ENCODE peak calls at places on chromosome X, in nine cellular contexts. One of them, this sample, is unnamed. For H3K9me3, the result is how much of the 10 kb centered on the place peaks cover.

GRCh38 chrX:12581546-12581945 is 209.7 kb upstream of the PRPS2 start:
- DNase-seq in lower lobe of right lung: no peak
- DNase-seq in A673: no peak
- DNase-seq in cardiac muscle cell: no peak
- DNase-seq in neural progenitor cell: no peak
- DNase-seq in GM23248: no peak
- DNase-seq in stomach: no peak
- DNase-seq in esophagus squamous epithelium: no peak
- DNase-seq in H9: no peak
- DNase-seq in this sample: no peak

GRCh38 chrX:119512145-119512800 is 44.0 kb downstream of the SLC25A5 start:
- DNase-seq in lower lobe of right lung: peak
- DNase-seq in A673: peak
- DNase-seq in cardiac muscle cell: peak
- DNase-seq in neural progenitor cell: peak
- DNase-seq in GM23248: peak
- DNase-seq in stomach: peak
- DNase-seq in esophagus squamous epithelium: no peak
- DNase-seq in H9: peak
- DNase-seq in this sample: peak

GRCh38 chrX:154082396-154083133 is 15.0 kb downstream of the MECP2 start:
- DNase-seq in lower lobe of right lung: no peak
- DNase-seq in A673: no peak
- DNase-seq in cardiac muscle cell: peak
- DNase-seq in neural progenitor cell: no peak
- DNase-seq in GM23248: peak
- DNase-seq in stomach: no peak
- DNase-seq in esophagus squamous epithelium: no peak
- DNase-seq in H9: no peak
- DNase-seq in this sample: peak

GRCh38 chrX:99795495-99795894 is 614.6 kb downstream of the PCDH19 start:
- DNase-seq in lower lobe of right lung: no peak
- DNase-seq in A673: no peak
- DNase-seq in cardiac muscle cell: no peak
- DNase-seq in neural progenitor cell: no peak
- DNase-seq in GM23248: peak
- DNase-seq in stomach: no peak
- DNase-seq in esophagus squamous epithelium: no peak
- DNase-seq in H9: no peak
- DNase-seq in this sample: no peak

GRCh38 chrX:17587352-17587751 is 149.9 kb upstream of the SCML1 start:
- DNase-seq in lower lobe of right lung: no peak
- DNase-seq in A673: no peak
- DNase-seq in cardiac muscle cell: no peak
- DNase-seq in neural progenitor cell: no peak
- DNase-seq in GM23248: no peak
- DNase-seq in stomach: no peak
- DNase-seq in esophagus squamous epithelium: no peak
- DNase-seq in H9: no peak
- DNase-seq in this sample: no peak

GRCh38 chrX:132738951-132739350 is 219.5 kb downstream of the HS6ST2 start:
- DNase-seq in lower lobe of right lung: no peak
- DNase-seq in A673: peak
- DNase-seq in cardiac muscle cell: no peak
- DNase-seq in neural progenitor cell: no peak
- DNase-seq in GM23248: no peak
- DNase-seq in stomach: no peak
- DNase-seq in esophagus squamous epithelium: no peak
- DNase-seq in H9: no peak
- DNase-seq in this sample: no peak

GRCh38 chrX:79270401-79270800 is 96.7 kb downstream of the ITM2A start:
- DNase-seq in lower lobe of right lung: peak
- DNase-seq in A673: peak
- DNase-seq in cardiac muscle cell: peak
- DNase-seq in neural progenitor cell: peak
- DNase-seq in GM23248: no peak
- DNase-seq in stomach: peak
- DNase-seq in esophagus squamous epithelium: no peak
- DNase-seq in H9: peak
- DNase-seq in this sample: peak

GRCh38 chrX:107935200-107935599 is 47.0 kb downstream of the TEX13B start:
- DNase-seq in lower lobe of right lung: no peak
- DNase-seq in A673: peak
- DNase-seq in cardiac muscle cell: peak
- DNase-seq in neural progenitor cell: no peak
- DNase-seq in GM23248: peak
- DNase-seq in stomach: no peak
- DNase-seq in esophagus squamous epithelium: no peak
- DNase-seq in H9: no peak
- DNase-seq in this sample: peak

GRCh38 chrX:124023838-124024238 is 62.3 kb downstream of the STAG2 start:
- DNase-seq in lower lobe of right lung: no peak
- DNase-seq in A673: no peak
- DNase-seq in cardiac muscle cell: no peak
- DNase-seq in neural progenitor cell: no peak
- DNase-seq in GM23248: peak
- DNase-seq in stomach: no peak
- DNase-seq in esophagus squamous epithelium: no peak
- DNase-seq in H9: no peak
- DNase-seq in this sample: peak

GRCh38 chrX:103776586-103776985 is at the start of gene PLP1:
- DNase-seq in lower lobe of right lung: no peak
- DNase-seq in A673: no peak
- DNase-seq in cardiac muscle cell: no peak
- DNase-seq in neural progenitor cell: peak
- DNase-seq in GM23248: no peak
- DNase-seq in stomach: no peak
- DNase-seq in esophagus squamous epithelium: no peak
- DNase-seq in H9: peak
- DNase-seq in this sample: no peak

GRCh38 chrX:3143043-3143799 is 102.0 kb downstream of the ARSF start:
- DNase-seq in lower lobe of right lung: no peak
- DNase-seq in A673: peak
- DNase-seq in cardiac muscle cell: no peak
- DNase-seq in neural progenitor cell: no peak
- DNase-seq in GM23248: no peak
- DNase-seq in stomach: no peak
- DNase-seq in esophagus squamous epithelium: no peak
- DNase-seq in H9: no peak
- DNase-seq in this sample: no peak

GRCh38 chrX:54482839-54483593 is 13.0 kb downstream of the FGD1 start:
- DNase-seq in lower lobe of right lung: no peak
- DNase-seq in A673: no peak
- DNase-seq in cardiac muscle cell: no peak
- DNase-seq in neural progenitor cell: peak
- DNase-seq in GM23248: peak
- DNase-seq in stomach: no peak
- DNase-seq in esophagus squamous epithelium: no peak
- DNase-seq in H9: peak
- DNase-seq in this sample: no peak

GRCh38 chrX:110987292-110987691 is 108.7 kb upstream of the PAK3 start:
- DNase-seq in lower lobe of right lung: no peak
- DNase-seq in A673: no peak
- DNase-seq in cardiac muscle cell: peak
- DNase-seq in neural progenitor cell: no peak
- DNase-seq in GM23248: peak
- DNase-seq in stomach: no peak
- DNase-seq in esophagus squamous epithelium: no peak
- DNase-seq in H9: peak
- DNase-seq in this sample: no peak

GRCh38 chrX:139121616-139122286 is 408.8 kb upstream of the F9 start:
- DNase-seq in lower lobe of right lung: no peak
- DNase-seq in A673: no peak
- DNase-seq in cardiac muscle cell: no peak
- DNase-seq in neural progenitor cell: peak
- DNase-seq in GM23248: no peak
- DNase-seq in stomach: no peak
- DNase-seq in esophagus squamous epithelium: no peak
- DNase-seq in H9: no peak
- DNase-seq in this sample: no peak

GRCh38 chrX:67159437-67159836 is 384.4 kb upstream of the AR start:
- DNase-seq in lower lobe of right lung: no peak
- DNase-seq in A673: no peak
- DNase-seq in cardiac muscle cell: no peak
- DNase-seq in neural progenitor cell: no peak
- DNase-seq in GM23248: no peak
- DNase-seq in stomach: no peak
- DNase-seq in esophagus squamous epithelium: no peak
- DNase-seq in H9: no peak
- DNase-seq in this sample: no peak
- H3K9me3 ChIP-seq in lower lobe of right lung: under half
- H3K9me3 ChIP-seq in A673: under half
- H3K9me3 ChIP-seq in cardiac muscle cell: under half
- H3K9me3 ChIP-seq in neural progenitor cell: under half
- H3K9me3 ChIP-seq in GM23248: under half
- H3K9me3 ChIP-seq in stomach: under half
- H3K9me3 ChIP-seq in esophagus squamous epithelium: under half
- H3K9me3 ChIP-seq in H9: under half
- H3K9me3 ChIP-seq in this sample: under half

GRCh38 chrX:148270499-148270898 is 229.9 kb upstream of the AFF2 start:
- DNase-seq in lower lobe of right lung: no peak
- DNase-seq in A673: no peak
- DNase-seq in cardiac muscle cell: no peak
- DNase-seq in neural progenitor cell: no peak
- DNase-seq in GM23248: no peak
- DNase-seq in stomach: no peak
- DNase-seq in esophagus squamous epithelium: no peak
- DNase-seq in H9: no peak
- DNase-seq in this sample: no peak

GRCh38 chrX:148269513-148269912 is 230.9 kb upstream of the AFF2 start:
- DNase-seq in lower lobe of right lung: no peak
- DNase-seq in A673: no peak
- DNase-seq in cardiac muscle cell: no peak
- DNase-seq in neural progenitor cell: no peak
- DNase-seq in GM23248: no peak
- DNase-seq in stomach: no peak
- DNase-seq in esophagus squamous epithelium: no peak
- DNase-seq in H9: no peak
- DNase-seq in this sample: no peak

GRCh38 chrX:148265829-148266228 is 234.6 kb upstream of the AFF2 start:
- DNase-seq in lower lobe of right lung: no peak
- DNase-seq in A673: no peak
- DNase-seq in cardiac muscle cell: no peak
- DNase-seq in neural progenitor cell: no peak
- DNase-seq in GM23248: no peak
- DNase-seq in stomach: no peak
- DNase-seq in esophagus squamous epithelium: no peak
- DNase-seq in H9: no peak
- DNase-seq in this sample: no peak

GRCh38 chrX:148268646-148269045 is 231.8 kb upstream of the AFF2 start:
- DNase-seq in lower lobe of right lung: no peak
- DNase-seq in A673: no peak
- DNase-seq in cardiac muscle cell: no peak
- DNase-seq in neural progenitor cell: no peak
- DNase-seq in GM23248: no peak
- DNase-seq in stomach: no peak
- DNase-seq in esophagus squamous epithelium: no peak
- DNase-seq in H9: no peak
- DNase-seq in this sample: no peak

DNA sequence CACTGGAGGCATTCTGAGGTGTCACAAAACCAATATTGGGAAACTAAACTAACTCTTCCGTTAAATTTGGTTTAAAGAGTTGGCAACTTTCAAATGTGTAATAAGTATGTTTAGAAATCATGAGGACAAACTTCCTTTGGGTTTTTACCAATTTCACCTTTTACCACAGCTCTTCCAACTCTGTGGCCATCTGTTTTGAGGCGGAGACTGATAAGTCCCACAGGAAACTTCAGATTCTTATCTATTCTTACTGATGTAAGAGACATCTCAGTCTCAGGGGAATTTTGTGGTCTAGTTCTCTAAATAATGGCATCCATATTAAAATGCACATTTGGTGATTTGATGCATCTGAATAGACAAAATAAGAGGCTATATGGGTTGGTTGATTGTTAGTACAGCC is 229.2 kb upstream of the AFF2 start:
- DNase-seq in lower lobe of right lung: no peak
- DNase-seq in A673: no peak
- DNase-seq in cardiac muscle cell: no peak
- DNase-seq in neural progenitor cell: no peak
- DNase-seq in GM23248: no peak
- DNase-seq in stomach: no peak
- DNase-seq in esophagus squamous epithelium: no peak
- DNase-seq in H9: no peak
- DNase-seq in this sample: no peak
- H3K9me3 ChIP-seq in lower lobe of right lung: under half
- H3K9me3 ChIP-seq in A673: under half
- H3K9me3 ChIP-seq in cardiac muscle cell: under half
- H3K9me3 ChIP-seq in neural progenitor cell: under half
- H3K9me3 ChIP-seq in GM23248: under half
- H3K9me3 ChIP-seq in stomach: under half
- H3K9me3 ChIP-seq in esophagus squamous epithelium: under half
- H3K9me3 ChIP-seq in H9: under half
- H3K9me3 ChIP-seq in this sample: under half

GRCh38 chrX:9646471-9647038 is 119.1 kb downstream of the GPR143 start:
- DNase-seq in lower lobe of right lung: no peak
- DNase-seq in A673: no peak
- DNase-seq in cardiac muscle cell: peak
- DNase-seq in neural progenitor cell: no peak
- DNase-seq in GM23248: no peak
- DNase-seq in stomach: no peak
- DNase-seq in esophagus squamous epithelium: no peak
- DNase-seq in H9: no peak
- DNase-seq in this sample: no peak

GRCh38 chrX:9643807-9644206 is 121.8 kb downstream of the GPR143 start:
- DNase-seq in lower lobe of right lung: no peak
- DNase-seq in A673: no peak
- DNase-seq in cardiac muscle cell: no peak
- DNase-seq in neural progenitor cell: no peak
- DNase-seq in GM23248: no peak
- DNase-seq in stomach: no peak
- DNase-seq in esophagus squamous epithelium: no peak
- DNase-seq in H9: no peak
- DNase-seq in this sample: no peak

GRCh38 chrX:9638871-9639270 is 126.8 kb downstream of the GPR143 start:
- DNase-seq in lower lobe of right lung: no peak
- DNase-seq in A673: no peak
- DNase-seq in cardiac muscle cell: no peak
- DNase-seq in neural progenitor cell: no peak
- DNase-seq in GM23248: no peak
- DNase-seq in stomach: no peak
- DNase-seq in esophagus squamous epithelium: no peak
- DNase-seq in H9: no peak
- DNase-seq in this sample: no peak

GRCh38 chrX:9644335-9644734 is 121.3 kb downstream of the GPR143 start:
- DNase-seq in lower lobe of right lung: no peak
- DNase-seq in A673: no peak
- DNase-seq in cardiac muscle cell: no peak
- DNase-seq in neural progenitor cell: no peak
- DNase-seq in GM23248: no peak
- DNase-seq in stomach: no peak
- DNase-seq in esophagus squamous epithelium: no peak
- DNase-seq in H9: no peak
- DNase-seq in this sample: no peak

GRCh38 chrX:9642270-9642995 is 123.2 kb downstream of the GPR143 start:
- DNase-seq in lower lobe of right lung: no peak
- DNase-seq in A673: no peak
- DNase-seq in cardiac muscle cell: no peak
- DNase-seq in neural progenitor cell: no peak
- DNase-seq in GM23248: no peak
- DNase-seq in stomach: no peak
- DNase-seq in esophagus squamous epithelium: no peak
- DNase-seq in H9: no peak
- DNase-seq in this sample: no peak
- H3K9me3 ChIP-seq in lower lobe of right lung: under half
- H3K9me3 ChIP-seq in A673: under half
- H3K9me3 ChIP-seq in cardiac muscle cell: under half
- H3K9me3 ChIP-seq in neural progenitor cell: under half
- H3K9me3 ChIP-seq in GM23248: under half
- H3K9me3 ChIP-seq in stomach: under half
- H3K9me3 ChIP-seq in esophagus squamous epithelium: under half
- H3K9me3 ChIP-seq in H9: under half
- H3K9me3 ChIP-seq in this sample: under half

GRCh38 chrX:144616317-144616716 is 631.0 kb upstream of the SPANXN1 start:
- DNase-seq in lower lobe of right lung: no peak
- DNase-seq in A673: no peak
- DNase-seq in cardiac muscle cell: no peak
- DNase-seq in neural progenitor cell: no peak
- DNase-seq in GM23248: no peak
- DNase-seq in stomach: no peak
- DNase-seq in esophagus squamous epithelium: no peak
- DNase-seq in H9: no peak
- DNase-seq in this sample: no peak
- H3K9me3 ChIP-seq in lower lobe of right lung: under half
- H3K9me3 ChIP-seq in A673: under half
- H3K9me3 ChIP-seq in cardiac muscle cell: under half
- H3K9me3 ChIP-seq in neural progenitor cell: under half
- H3K9me3 ChIP-seq in GM23248: under half
- H3K9me3 ChIP-seq in stomach: under half
- H3K9me3 ChIP-seq in esophagus squamous epithelium: under half
- H3K9me3 ChIP-seq in H9: under half
- H3K9me3 ChIP-seq in this sample: under half